ENCODE peak calls at places on chromosomes 4 and X, in four cellular contexts. N is tibial nerve, Y is heart right ventricle, G is endothelial cell of umbilical vein. J is an unnamed sample.

GRCh38 chr4:123481034-123481433 is 84.4 kb downstream of the SPRY1 start:
- DNase-seq in Y (no peak), G (no peak), N (no peak), J (no peak)

GRCh38 chrX:12570859-12571501 is 220.2 kb upstream of the PRPS2 start:
- DNase-seq in G (no peak), Y (no peak), N (no peak), J (no peak)

GRCh38 chr4:127545271-127545670 is 87.5 kb upstream of the INTU start:
- DNase-seq in N (no peak), Y (no peak), G (no peak), J (no peak)

GRCh38 chrX:120604359-120604782 is 470 bp downstream of the MCTS1 start:
- DNase-seq in Y (no peak), G (peak; percentile 45), N (no peak), J (no peak)

GRCh38 chr4:61517144-61517543 is 317.0 kb downstream of the ADGRL3 start:
- DNase-seq in Y (peak; percentile 25), N (no peak), G (no peak), J (no peak)

GRCh38 chr4:35673137-35673536 is 571.2 kb downstream of the ARAP2 start:
- DNase-seq in G (no peak), N (no peak), Y (no peak), J (no peak)

GRCh38 chr4:151807220-151807619 is 46.4 kb upstream of the GATB start:
- DNase-seq in Y (peak; percentile 62), N (no peak), G (no peak), J (no peak)

GRCh38 chrX:98607739-98608138 is 1724.0 kb downstream of the RPA4 start:
- DNase-seq in G (no peak), N (no peak), Y (no peak), J (no peak)

GRCh38 chr4:158122501-158122900 is 50.3 kb downstream of the GASK1B start:
- DNase-seq in N (no peak), Y (no peak), G (no peak), J (no peak)

GRCh38 chrX:14027031-14027430 is 2.7 kb downstream of the GEMIN8 start:
- DNase-seq in N (no peak), G (peak; percentile 9), Y (peak; percentile 20), J (no peak)

GRCh38 chrX:107205770-107206696 is at the start of the genes DNAAF6 and NUP62CL:
- DNase-seq in Y (peak; percentile 28), N (no peak), G (peak; percentile 14), J (peak; percentile 81)
- H3K4me3 ChIP-seq in Y (peak within 1 kb of the TSS; percentile 53), N (peak within 1 kb of the TSS; percentile 3), G (peak within 1 kb of the TSS; percentile 12), J (peak within 1 kb of the TSS; percentile 21)

DNA sequence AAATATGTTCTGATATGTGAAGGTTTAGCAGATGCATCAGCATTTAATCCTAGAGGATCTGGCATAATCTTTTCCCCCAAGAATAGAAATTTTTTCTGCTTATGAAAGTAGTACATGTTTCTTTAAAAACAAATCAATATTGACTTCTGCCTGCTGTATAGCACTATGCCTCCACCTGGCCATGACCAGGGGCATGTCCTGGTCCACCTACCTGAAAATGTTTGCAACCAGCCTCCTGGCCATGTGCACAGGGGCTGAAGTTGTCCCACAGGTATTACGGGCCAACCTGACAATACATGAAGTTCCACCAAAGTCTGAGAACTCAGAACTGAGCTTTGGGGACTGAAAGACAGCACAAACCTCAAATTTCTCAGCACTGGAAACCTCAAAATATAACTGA is 10.0 kb downstream of the HPRT1 start:
- DNase-seq in G (no peak), N (no peak), Y (no peak), J (no peak)
- H3K27ac ChIP-seq in G (peak overlapping the region; percentile 48), N (no peak overlapping the region), Y (no peak overlapping the region), J (no peak overlapping the region)

GRCh38 chr4:108425988-108426387 is 194.4 kb upstream of the RPL34 start:
- DNase-seq in Y (no peak), N (no peak), G (no peak), J (no peak)
- H3K4me3 ChIP-seq in Y (no peak overlapping the region), N (no peak overlapping the region), G (no peak overlapping the region), J (no peak overlapping the region)

DNA sequence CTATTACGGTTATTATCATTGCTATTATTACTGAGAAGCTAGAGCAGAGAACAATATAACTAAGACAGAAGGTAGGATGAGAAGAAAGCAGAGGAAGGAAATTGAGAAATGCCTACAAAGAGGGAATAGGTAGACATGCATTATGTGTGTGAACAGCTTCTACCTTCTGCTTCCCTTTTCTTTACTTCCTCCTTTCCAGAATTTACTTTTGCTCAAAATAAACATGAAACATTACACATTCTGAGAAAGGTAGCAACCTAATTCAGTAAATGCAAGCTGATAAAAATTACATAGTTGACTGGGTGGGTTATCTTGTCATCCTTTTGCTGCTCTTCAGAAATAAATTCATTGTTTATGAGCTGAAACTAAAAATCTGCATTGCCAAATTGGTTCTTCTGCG is 54.6 kb downstream of the AMOT start:
- DNase-seq in N (no peak), G (no peak), Y (no peak), J (no peak)
- H3K27ac ChIP-seq in N (no peak overlapping the region), G (no peak overlapping the region), Y (no peak overlapping the region), J (no peak overlapping the region)

GRCh38 chr4:174713821-174714220 is 115.2 kb downstream of the GLRA3 start:
- DNase-seq in N (no peak), Y (no peak), G (no peak), J (no peak)

GRCh38 chr4:174714393-174715211 is 114.4 kb downstream of the GLRA3 start:
- DNase-seq in N (no peak), G (peak; percentile 10), Y (no peak), J (peak; percentile 29)

GRCh38 chr4:174713181-174713580 is 115.9 kb downstream of the GLRA3 start:
- DNase-seq in Y (no peak), N (no peak), G (no peak), J (no peak)

GRCh38 chr4:174716986-174717770 is 111.9 kb downstream of the GLRA3 start:
- DNase-seq in Y (no peak), G (no peak), N (no peak), J (no peak)

GRCh38 chr4:174717788-174718187 is 111.3 kb downstream of the GLRA3 start:
- DNase-seq in Y (no peak), N (no peak), G (no peak), J (no peak)
- H3K4me3 ChIP-seq in Y (no peak overlapping the region), N (no peak overlapping the region), G (no peak overlapping the region), J (no peak overlapping the region)

DNA sequence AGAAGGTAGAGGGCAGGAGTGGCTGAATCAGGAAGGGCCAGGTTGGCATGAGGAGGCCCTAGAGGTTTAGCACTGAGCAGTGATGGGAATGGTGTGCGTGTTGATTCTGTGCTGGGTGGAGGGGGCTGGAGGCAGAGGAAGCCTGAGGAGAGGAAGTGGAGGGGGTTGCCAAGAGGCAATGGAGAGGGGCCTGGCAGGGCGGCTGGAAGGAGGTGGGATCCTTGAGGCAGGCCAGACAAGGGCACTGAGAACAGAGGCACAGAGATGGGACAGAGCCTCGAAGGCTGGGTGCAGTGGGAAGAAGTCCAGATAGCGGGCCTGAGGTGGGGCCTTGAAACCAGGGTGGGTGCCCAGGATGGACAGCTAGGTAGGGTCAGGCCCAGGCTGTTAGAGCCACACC is 24.3 kb downstream of the SH3BP2 start:
- DNase-seq in G (no peak), Y (peak; percentile 14), N (no peak), J (no peak)
- H3K27ac ChIP-seq in G (no peak overlapping the region), Y (no peak overlapping the region), N (no peak overlapping the region), J (no peak overlapping the region)

GRCh38 chrX:53071604-53072417 is 10.4 kb upstream of the TSPYL2 start:
- DNase-seq in N (peak; percentile 64), G (peak; percentile 49), Y (peak; percentile 42), J (peak; percentile 66)
- H3K4me3 ChIP-seq in N (no peak overlapping the region), G (no peak overlapping the region), Y (peak overlapping the region; percentile 45), J (no peak overlapping the region)

GRCh38 chrX:10483191-10483808 is 137.1 kb downstream of the MID1 start:
- DNase-seq in G (peak; percentile 93), N (no peak), Y (no peak), J (no peak)
- H3K27ac ChIP-seq in G (peak overlapping the region; percentile 97), N (peak overlapping the region; percentile 23), Y (peak overlapping the region; percentile 85), J (peak overlapping the region; percentile 64)

GRCh38 chr4:6878451-6879059 is 31.1 kb upstream of the TBC1D14 start:
- DNase-seq in G (no peak), Y (no peak), N (no peak), J (no peak)

GRCh38 chr4:6873792-6874461 is 35.7 kb upstream of the TBC1D14 start:
- DNase-seq in N (peak; percentile 55), Y (peak; percentile 74), G (peak; percentile 69), J (peak; percentile 72)

GRCh38 chr4:6877070-6877469 is 32.6 kb upstream of the TBC1D14 start:
- DNase-seq in Y (no peak), N (no peak), G (no peak), J (no peak)

GRCh38 chr4:6875431-6875831 is 34.2 kb upstream of the TBC1D14 start:
- DNase-seq in N (no peak), G (no peak), Y (peak; percentile 31), J (peak; percentile 51)

GRCh38 chr4:6876440-6876839 is 33.2 kb upstream of the TBC1D14 start:
- DNase-seq in G (no peak), Y (no peak), N (no peak), J (no peak)
- H3K4me3 ChIP-seq in G (no peak overlapping the region), Y (no peak overlapping the region), N (no peak overlapping the region), J (no peak overlapping the region)

DNA sequence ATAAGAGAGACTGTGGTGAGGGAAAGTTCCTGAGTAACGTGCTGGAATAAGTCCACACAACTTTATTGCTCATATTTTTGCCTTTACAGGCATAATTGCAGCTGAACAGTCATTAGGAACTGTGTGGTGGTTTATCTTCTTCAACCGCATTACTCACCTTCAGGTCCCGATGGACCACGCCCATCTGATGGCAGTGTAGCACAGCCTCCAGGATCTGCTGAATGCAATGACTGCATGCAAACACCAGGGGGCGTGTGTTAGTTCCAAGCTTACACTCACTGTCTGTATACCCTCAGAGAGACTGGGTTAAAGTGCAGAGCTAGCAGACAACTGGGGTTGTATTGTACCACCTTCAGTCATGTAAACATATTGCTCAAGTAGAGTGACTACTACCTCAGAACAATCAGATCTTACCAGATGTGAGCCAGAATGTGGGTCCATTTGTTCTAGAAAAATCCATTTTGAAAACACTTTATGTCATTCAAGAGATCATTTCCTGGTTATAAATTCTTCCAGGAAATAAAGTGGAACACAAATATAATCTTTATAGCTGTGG is 214.0 kb downstream of the CAMK2D start:
- DNase-seq in N (peak; percentile 76), G (peak; percentile 96), Y (peak; percentile 74), J (peak; percentile 88)
- H3K27ac ChIP-seq in N (peak overlapping the region; percentile 66), G (peak overlapping the region; percentile 4), Y (peak overlapping the region; percentile 47), J (peak overlapping the region; percentile 81)

J was measured in lung.